ENCODE peak calls at places on chromosomes 11 and 22, in four cellular contexts. E is K562, O is HepG2, M is GM12878. P is an unnamed sample.

GRCh38 chr11:113991170-113991569 is 16.3 kb downstream of the HTR3A start:
- DNase-seq in M (no peak), E (peak), O (peak), P (peak)

GRCh38 chr11:3865388-3866193 is 10.1 kb downstream of the STIM1 start:
- DNase-seq in O (no peak), E (no peak), M (no peak), P (no peak)

GRCh38 chr22:42745118-42745517 is 24.4 kb upstream of the A4GALT start:
- DNase-seq in M (no peak), E (no peak), O (no peak), P (no peak)

GRCh38 chr11:16739326-16739875 is 954 bp downstream of the C11orf58 start:
- DNase-seq in E (no peak), M (no peak), O (no peak), P (peak)

GRCh38 chr22:36606114-36606513 is 77.1 kb upstream of the EIF3D start:
- DNase-seq in O (no peak), M (no peak), E (no peak), P (no peak)

GRCh38 chr11:70292863-70293262 is 22.4 kb downstream of the PPFIA1 start:
- DNase-seq in E (no peak), O (no peak), M (no peak), P (no peak)

GRCh38 chr11:75344761-75345454 is 6.6 kb downstream of the ARRB1 start:
- DNase-seq in O (no peak), E (no peak), M (no peak), P (no peak)

GRCh38 chr22:39808087-39808486 is 85.5 kb downstream of the ENTHD1 start:
- DNase-seq in O (peak), M (no peak), E (no peak), P (peak)

GRCh38 chr22:45818130-45819085 is 146.8 kb downstream of the ATXN10 start:
- DNase-seq in O (peak), E (no peak), M (no peak), P (no peak)

GRCh38 chr11:75421035-75421602 is 11.9 kb downstream of the KLHL35 start:
- DNase-seq in E (peak), M (no peak), O (no peak), P (no peak)

GRCh38 chr11:97732011-97732632 is 1288.6 kb upstream of the CNTN5 start:
- DNase-seq in M (no peak), E (no peak), O (peak), P (no peak)

DNA sequence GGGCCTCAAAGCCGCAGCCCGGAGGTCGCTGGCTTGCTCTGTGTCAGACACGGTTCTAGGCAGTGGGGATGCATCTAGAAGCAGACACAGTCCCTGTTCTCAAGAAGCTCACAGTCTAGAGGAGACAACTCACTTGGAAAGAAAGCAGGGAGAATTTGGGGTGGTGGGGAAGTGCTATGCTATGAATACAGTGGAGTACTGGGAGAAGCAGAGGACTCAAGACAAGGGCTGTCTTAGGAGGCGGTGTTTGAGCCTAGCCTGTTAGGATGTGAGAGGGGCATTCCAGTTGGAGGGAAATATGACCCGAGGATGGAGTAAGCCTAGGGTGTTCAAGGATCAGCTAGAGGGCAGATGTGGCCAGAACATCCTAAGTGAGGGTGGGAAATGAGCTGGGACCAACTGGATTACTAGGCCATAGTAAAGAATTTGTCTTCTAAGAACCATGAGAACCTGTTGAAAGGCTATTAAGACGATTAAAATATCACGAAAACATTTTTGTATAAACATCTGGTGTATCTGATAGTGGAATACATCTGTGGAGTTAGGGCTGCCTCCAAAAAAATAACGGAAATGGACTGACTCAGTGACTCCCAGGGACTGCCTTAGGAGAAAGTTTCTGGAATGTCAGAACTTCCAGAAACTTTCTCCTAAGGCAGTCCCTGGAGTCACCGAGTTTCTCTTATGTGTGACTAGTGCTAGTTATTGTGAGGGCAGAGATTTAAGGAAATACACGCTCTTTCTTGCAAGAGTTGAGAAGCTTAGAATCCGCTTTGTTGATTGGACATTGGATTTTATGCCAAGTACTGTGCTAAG is 1.1 kb upstream of the PITPNB start:
- DNase-seq in E (no peak), M (no peak), O (peak), P (peak)
- TF ChIP-seq FOXK2 in E (no peak), M (no peak), O (no peak), P (no peak)

GRCh38 chr11:116366451-116366850 is 406.3 kb downstream of the BUD13 start:
- DNase-seq in M (no peak), E (no peak), O (no peak), P (no peak)
- TF ChIP-seq BHLHE40 in M (no peak), E (no peak), O (no peak), P (no peak)

GRCh38 chr11:128902515-128903066 is 11.4 kb downstream of the KCNJ5 start:
- DNase-seq in M (no peak), O (no peak), E (no peak), P (no peak)
- TF ChIP-seq FOXK2 in M (no peak), O (no peak), E (no peak), P (no peak)

DNA sequence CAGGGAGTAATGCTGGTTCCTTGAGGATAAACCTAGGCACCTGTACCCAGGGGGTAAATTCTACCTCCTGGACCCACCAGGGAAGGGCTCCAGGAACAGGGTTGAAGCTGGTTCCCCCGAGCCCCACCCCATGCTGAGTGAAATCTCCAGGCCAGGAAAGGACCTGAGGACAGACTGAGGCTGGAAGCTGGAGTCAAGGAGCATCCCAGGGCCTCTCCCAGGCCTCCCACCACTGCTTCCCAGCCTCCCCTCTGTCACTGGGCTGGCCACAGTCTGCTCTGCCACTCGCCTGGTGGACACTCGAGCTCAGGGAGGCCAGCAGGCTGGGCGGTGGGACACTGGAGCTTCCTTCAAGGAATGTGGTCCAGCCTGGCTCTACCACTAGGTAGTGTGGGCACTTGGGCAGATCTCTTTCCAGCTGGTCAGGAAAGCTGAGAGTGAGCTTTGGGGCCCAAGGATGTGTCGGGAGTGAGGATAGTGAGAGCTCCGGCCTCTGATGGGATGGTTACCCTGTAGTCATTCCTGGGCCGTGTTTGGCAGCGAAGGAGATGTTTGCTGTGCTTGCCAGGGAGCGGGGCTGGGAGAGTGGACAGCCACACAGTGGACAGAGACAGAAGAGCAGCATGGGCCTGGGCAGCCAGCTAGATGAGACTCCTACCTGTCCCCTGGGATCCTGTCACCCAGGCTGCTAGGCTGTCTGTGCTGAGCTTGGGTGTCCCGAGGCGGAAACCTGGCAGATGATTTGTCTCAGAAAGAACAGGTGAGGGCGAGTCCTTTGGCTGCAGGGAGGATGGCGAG is 3.4 kb downstream of the OVOL1 start:
- DNase-seq in M (no peak), E (no peak), O (no peak), P (no peak)
- TF ChIP-seq BHLHE40 in M (no peak), E (no peak), O (no peak), P (no peak)

DNA sequence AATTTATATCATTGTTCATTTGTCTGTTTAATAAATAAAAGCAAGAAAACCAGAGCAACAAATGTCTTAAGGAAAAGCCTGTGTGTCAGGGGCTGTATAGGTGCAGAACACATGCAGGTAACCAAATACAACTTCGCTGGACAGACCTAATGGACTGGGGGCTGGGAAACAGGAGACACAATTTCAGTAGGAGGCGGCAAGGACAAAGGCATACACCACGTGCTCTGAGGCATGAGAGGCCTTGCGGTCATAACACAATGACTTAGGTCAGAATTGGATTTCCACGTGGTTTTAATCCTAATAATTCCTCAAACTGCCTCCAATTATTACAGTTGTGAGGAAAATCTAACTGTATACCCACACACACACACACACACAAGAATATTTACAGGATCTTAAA is 8.7 kb upstream of the GLB1L3 start:
- DNase-seq in E (no peak), O (no peak), M (no peak), P (no peak)
- TF ChIP-seq FOXK2 in E (no peak), O (no peak), M (no peak), P (no peak)

DNA sequence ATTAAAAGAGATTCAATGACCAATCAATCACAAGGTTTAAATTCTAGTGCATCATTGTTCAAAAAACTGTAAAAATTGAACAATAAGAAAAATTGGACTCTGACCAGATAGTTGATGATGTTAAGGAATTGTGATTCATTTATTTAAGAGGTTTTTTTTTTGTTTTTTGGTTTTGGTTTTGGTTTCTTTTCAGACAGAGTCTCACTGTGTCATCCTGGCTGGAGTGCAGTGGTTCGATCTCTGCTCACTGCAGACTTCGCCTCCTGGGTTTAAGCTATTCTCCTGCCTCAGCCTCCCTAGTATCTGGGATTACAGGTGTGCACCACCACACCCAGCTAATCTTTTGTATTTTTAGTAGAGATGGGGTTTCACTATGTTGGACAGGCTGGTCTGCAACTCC is 17.1 kb upstream of the EIF3M start:
- DNase-seq in O (no peak), M (no peak), E (no peak), P (no peak)
- TF ChIP-seq BHLHE40 in O (no peak), M (no peak), E (no peak), P (no peak)

DNA sequence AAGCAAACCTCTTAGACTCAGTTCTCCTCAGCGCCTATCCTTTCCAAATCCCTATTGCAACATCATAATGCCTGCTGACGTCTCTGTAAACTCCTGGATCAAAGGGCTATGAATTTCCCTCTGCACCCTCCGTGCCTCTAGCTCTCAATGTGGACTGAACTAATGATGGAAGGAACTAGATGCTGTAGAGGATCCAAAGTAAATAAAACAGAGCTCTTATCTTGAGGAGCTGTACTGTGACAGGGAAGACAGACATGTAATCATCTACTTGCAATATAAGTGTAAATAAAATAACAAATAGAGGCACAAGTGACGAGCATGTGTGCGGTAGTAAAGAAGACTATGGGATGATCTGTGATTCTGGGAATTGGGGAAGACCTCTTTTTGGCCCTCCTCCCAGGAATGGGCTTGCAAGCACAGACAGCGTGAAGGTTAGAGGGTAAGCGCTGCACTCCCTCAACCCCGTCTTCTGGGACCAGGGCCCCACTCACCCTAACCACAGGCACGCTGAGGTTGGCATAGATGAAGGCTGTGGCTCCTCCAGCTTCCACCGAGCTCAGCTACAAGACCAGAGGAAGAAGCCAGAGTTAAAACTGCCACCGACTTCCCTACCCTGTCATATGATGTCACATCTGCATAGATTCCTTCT is 42.2 kb downstream of the P4HA3 start:
- DNase-seq in M (no peak), O (no peak), E (no peak), P (no peak)
- TF ChIP-seq FOXK2 in M (no peak), O (no peak), E (no peak), P (no peak)

DNA sequence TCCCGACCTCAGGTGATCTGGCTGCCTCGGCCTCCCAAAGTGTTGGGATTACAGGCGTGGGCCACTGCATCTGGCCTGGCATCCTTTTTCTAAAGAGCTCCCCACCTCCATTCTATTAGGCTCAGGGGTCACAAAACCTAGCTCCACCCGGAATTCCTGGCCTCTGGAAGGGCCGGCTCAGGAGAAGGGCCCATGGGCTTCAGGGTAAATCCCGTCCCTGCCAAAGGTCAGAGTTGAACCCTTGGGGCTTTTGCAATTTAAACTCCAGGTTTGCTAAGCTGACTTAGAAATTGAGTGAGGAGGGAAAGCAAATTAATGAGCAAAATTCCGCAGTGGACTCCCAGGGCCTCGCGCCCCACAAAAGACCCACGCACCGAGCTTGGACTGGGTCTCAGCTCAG is 48.3 kb downstream of the RPS6KA4 start:
- DNase-seq in E (no peak), O (no peak), M (no peak), P (no peak)
- TF ChIP-seq BHLHE40 in E (no peak), O (no peak), M (no peak), P (no peak)

DNA sequence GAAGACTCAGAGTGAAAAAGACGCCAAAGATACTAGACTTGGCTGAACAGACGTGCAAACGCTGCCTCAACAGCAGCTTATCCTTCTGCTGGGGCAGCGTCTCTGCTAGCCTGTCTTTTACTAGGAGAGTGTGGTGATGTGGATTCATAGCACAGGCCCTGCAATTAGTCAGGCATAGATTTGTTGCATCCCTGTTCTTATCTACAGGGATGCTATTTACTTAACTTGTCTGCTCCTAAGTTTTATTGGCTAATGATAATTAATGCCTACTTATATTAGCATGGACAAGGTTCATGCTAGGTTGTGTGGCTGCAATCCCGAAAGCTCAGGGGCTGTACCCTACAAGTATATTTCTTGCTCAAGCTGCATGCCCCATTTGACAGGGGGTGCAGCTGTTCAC is 686.0 kb upstream of the API5 start:
- DNase-seq in O (no peak), M (no peak), E (no peak), P (no peak)
- TF ChIP-seq FOXK2 in O (no peak), M (no peak), E (no peak), P (no peak)

GRCh38 chr11:118843518-118843917 is 40.2 kb upstream of the CXCR5 start:
- DNase-seq in O (no peak), E (no peak), M (no peak), P (no peak)

GRCh38 chr11:118842369-118842768 is 41.3 kb upstream of the CXCR5 start:
- DNase-seq in E (no peak), M (no peak), O (no peak), P (no peak)

GRCh38 chr11:118838905-118839553 is 44.7 kb upstream of the CXCR5 start:
- DNase-seq in O (no peak), M (peak), E (no peak), P (no peak)

GRCh38 chr11:118845369-118845768 is 38.3 kb upstream of the CXCR5 start:
- DNase-seq in M (no peak), O (no peak), E (peak), P (no peak)

DNA sequence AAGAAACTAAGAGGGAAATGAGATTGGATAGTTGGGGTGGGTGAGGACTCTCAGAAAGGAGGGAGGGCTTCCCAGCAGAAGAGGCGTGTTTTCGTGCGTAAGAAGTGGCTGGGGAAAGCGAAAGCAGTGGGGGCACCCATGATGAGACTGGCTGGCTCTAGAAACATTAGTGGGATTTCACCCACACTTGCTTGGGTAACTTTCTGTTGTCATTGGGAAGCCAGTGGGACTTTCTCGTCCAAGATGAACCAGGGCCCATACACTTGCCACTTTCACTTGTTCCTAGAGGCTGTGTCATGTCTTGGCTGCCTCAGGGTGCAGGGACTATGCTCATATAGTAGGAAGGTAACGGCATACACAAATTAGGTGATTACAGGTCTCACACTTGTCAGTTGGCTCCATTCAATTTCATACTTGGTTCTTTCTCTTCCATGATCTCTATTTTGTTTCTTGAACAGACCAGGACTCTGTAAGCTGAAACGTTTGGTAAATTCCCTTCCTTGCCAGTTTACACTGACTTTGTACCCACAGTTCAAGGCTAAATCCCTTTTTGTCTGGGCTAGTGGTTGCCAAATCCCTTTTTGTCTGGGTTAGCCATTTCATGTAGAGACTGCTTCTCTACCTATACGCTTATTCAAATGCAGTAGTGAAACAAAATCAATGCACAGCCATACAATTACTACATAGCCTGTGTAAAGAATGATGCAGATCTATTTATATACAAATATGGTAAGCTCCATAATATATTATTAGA is 42.0 kb upstream of the CXCR5 start:
- DNase-seq in M (peak), E (no peak), O (peak), P (no peak)
- TF ChIP-seq BHLHE40 in M (no peak), E (no peak), O (no peak), P (no peak)

P was measured in HEK293T.